ENCODE peak calls at places on chromosomes 7 and 10, in four cellular contexts. U is stomach, F is sigmoid colon, V is esophagus muscularis mucosa. Z is an unnamed sample. For H3K9me3, the result is how much of the 10 kb centered on the place peaks cover.

GRCh38 chr7:74371381-74372059 is 82.2 kb upstream of the GTF2IRD1 start:
- DNase-seq in U (peak), F (no peak), V (no peak), Z (no peak)

GRCh38 chr10:133041101-133041500 is 46.6 kb upstream of the ADGRA1 start:
- DNase-seq in U (no peak), F (no peak), V (no peak), Z (no peak)

GRCh38 chr7:51647931-51648351 is 331.3 kb upstream of the COBL start:
- DNase-seq in U (peak), F (peak), V (no peak), Z (peak)

GRCh38 chr10:78944658-78945333 is 124.0 kb upstream of the ZMIZ1 start:
- DNase-seq in U (peak), F (peak), V (no peak), Z (no peak)

GRCh38 chr7:111931958-111932357 is 274.2 kb downstream of the DOCK4 start:
- DNase-seq in U (no peak), F (no peak), V (no peak), Z (no peak)

GRCh38 chr7:2181077-2181854 is 51.5 kb downstream of the MAD1L1 start:
- DNase-seq in U (no peak), F (no peak), V (no peak), Z (no peak)

GRCh38 chr10:61592581-61592980 is 70.1 kb upstream of the CABCOCO1 start:
- DNase-seq in U (peak), F (no peak), V (no peak), Z (no peak)

GRCh38 chr10:75168275-75168674 is 42.3 kb upstream of the VDAC2 start:
- DNase-seq in U (no peak), F (no peak), V (no peak), Z (no peak)

GRCh38 chr7:27145167-27145883 is 1.8 kb upstream of the HOXA5 start:
- DNase-seq in U (no peak), F (peak), V (no peak), Z (peak)

GRCh38 chr7:48097511-48098231 is 8.6 kb downstream of the UPP1 start:
- DNase-seq in U (no peak), F (no peak), V (peak), Z (peak)

GRCh38 chr10:43878386-43878785 is 229.7 kb upstream of the ZNF32 start:
- DNase-seq in U (no peak), F (no peak), V (no peak), Z (no peak)

GRCh38 chr10:13299437-13300287 is at the start of gene PHYH:
- DNase-seq in U (peak), F (peak), V (peak), Z (no peak)

GRCh38 chr10:101062231-101063161 is 707 bp downstream of the KAZALD1 start:
- DNase-seq in U (peak), F (peak), V (no peak), Z (no peak)

GRCh38 chr7:94003446-94004023 is 620 bp downstream of the BET1 start:
- DNase-seq in U (no peak), F (no peak), V (no peak), Z (no peak)

GRCh38 chr7:27254625-27255024 is 12.0 kb downstream of the EVX1 start:
- DNase-seq in U (no peak), F (no peak), V (no peak), Z (no peak)

GRCh38 chr10:10797467-10797866 is 220.2 kb upstream of the CELF2 start:
- DNase-seq in U (no peak), F (no peak), V (no peak), Z (no peak)

GRCh38 chr10:63684257-63684936 is 163.2 kb downstream of the REEP3 start:
- DNase-seq in U (no peak), F (no peak), V (no peak), Z (no peak)

GRCh38 chr10:71211053-71211452 is 1.3 kb upstream of the UNC5B start:
- DNase-seq in U (peak), F (no peak), V (no peak), Z (no peak)

GRCh38 chr10:29482591-29483421 is 152.0 kb downstream of the SVIL start:
- DNase-seq in U (no peak), F (peak), V (no peak), Z (peak)

GRCh38 chr7:80640841-80641240 is 2.4 kb downstream of the CD36 start:
- DNase-seq in U (no peak), F (no peak), V (no peak), Z (no peak)

GRCh38 chr10:132600416-132600815 is 62.8 kb downstream of the INPP5A start:
- DNase-seq in U (no peak), F (no peak), V (no peak), Z (no peak)

GRCh38 chr10:14879055-14879800 is 562 bp downstream of the SUV39H2 start:
- DNase-seq in U (no peak), F (no peak), V (no peak), Z (no peak)

GRCh38 chr7:143279186-143280098 is 5.3 kb upstream of the TMEM139 start:
- DNase-seq in U (no peak), F (no peak), V (no peak), Z (no peak)

GRCh38 chr7:71095266-71095860 is 36.6 kb upstream of the GALNT17 start:
- DNase-seq in U (no peak), F (no peak), V (no peak), Z (no peak)

GRCh38 chr7:94654764-94655561 is 970 bp downstream of the SGCE start:
- DNase-seq in U (no peak), F (peak), V (no peak), Z (no peak)

GRCh38 chr7:14332155-14332554 is 342.7 kb upstream of the ETV1 start:
- DNase-seq in U (no peak), F (no peak), V (no peak), Z (no peak)

GRCh38 chr7:76262683-76263402 is 39.6 kb upstream of the HSPB1 start:
- DNase-seq in U (peak), F (no peak), V (no peak), Z (no peak)

GRCh38 chr10:32054087-32054486 is 2.1 kb downstream of the KIF5B start:
- DNase-seq in U (no peak), F (peak), V (no peak), Z (no peak)

GRCh38 chr7:149282331-149282655 is 20.3 kb downstream of the ZNF783 start:
- DNase-seq in U (no peak), F (no peak), V (no peak), Z (no peak)

DNA sequence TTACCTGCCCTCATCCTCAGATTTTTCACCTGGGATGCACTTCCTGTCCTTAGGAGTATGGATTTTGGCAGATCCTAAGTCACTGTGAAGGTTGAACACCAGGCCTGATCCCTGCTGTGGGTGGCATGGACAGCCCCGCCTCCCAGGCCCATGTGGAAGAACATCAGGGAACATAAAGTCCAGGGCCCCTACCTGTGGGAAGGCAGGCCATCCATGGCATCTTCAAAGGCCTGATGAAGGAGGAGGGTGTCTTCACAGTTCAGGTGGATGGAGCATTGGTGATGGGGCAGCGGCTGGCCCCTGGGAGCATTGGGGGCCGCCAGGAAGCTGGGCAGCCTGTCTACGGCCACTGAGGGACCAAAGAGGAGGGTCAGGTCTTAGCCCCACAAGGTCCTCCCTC is 24.6 kb downstream of the PYROXD2 start:
- DNase-seq in U (no peak), F (no peak), V (no peak), Z (no peak)
- H3K9me3 ChIP-seq in U (under half), F (under half), V (under half), Z (under half)

GRCh38 chr7:156703209-156703608 is 62.6 kb downstream of the RNF32 start:
- DNase-seq in U (no peak), F (no peak), V (no peak), Z (no peak)
- H3K9me3 ChIP-seq in U (under half), F (under half), V (under half), Z (under half)

DNA sequence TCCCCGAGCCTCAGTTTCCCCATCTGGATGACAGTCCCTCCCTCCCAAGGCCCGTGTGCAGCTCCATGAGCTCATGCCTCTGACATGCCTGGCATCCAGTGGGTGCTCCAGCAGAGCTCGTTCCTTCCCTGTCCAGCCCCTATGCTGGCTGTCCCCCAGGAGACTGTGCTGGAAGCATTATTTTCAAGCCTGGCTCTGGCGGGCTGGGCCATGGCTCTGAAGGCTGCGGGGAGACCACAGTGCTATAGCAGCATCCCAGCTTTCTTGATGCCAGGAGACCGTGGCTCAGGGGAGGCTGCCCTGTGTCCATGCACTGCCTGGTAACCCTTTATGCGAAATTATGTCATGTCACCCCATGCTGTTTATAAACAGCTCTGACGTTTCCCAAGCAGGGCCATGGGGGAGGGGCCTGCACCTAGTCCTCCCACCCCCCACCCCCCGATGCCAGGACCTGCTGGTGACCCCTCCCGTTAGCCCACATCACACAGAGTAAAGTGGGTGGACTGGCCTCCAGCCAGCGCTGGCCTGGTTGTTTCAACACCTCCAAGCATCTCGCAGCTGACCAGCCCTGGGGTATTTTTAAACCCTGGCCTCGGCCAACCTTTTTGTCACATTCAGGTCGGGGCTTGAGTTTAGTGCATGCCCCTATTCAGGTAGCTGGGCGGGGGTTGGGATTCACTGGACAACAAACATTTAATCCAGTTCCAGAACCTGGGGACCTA is 105.9 kb upstream of the ZNF716 start:
- DNase-seq in U (no peak), F (no peak), V (no peak), Z (no peak)
- H3K9me3 ChIP-seq in U (half or more), F (under half), V (under half), Z (under half)

GRCh38 chr10:129848084-129848483 is 116.0 kb downstream of the EBF3 start:
- DNase-seq in U (no peak), F (no peak), V (no peak), Z (no peak)
- H3K9me3 ChIP-seq in U (under half), F (under half), V (under half), Z (under half)

DNA sequence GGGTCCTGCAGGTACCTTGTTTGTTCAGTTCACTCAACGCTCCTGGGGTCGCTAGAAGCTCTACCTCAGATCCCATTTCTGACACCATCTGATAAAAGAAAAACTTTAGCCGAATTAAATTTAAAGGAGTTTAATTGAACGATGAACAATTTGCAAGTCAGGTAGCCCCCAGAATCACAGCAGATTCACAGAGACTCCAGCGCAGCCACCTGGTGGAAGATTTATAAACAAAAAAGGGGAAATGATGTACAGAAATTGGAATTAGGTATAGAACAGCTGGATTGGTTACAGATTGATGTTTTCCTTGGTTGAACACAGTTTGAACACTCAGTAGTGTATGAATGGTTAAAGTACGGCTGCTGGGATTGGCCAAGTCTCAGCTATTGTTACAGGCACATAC is 23.1 kb downstream of the FBXL13 start:
- DNase-seq in U (no peak), F (no peak), V (no peak), Z (no peak)
- H3K9me3 ChIP-seq in U (under half), F (under half), V (under half), Z (under half)

Z was measured in vagina.